ENCODE peak calls at places on chromosomes 11 and 22, in nine cellular contexts. P is dorsolateral prefrontal cortex, A is fibroblast of mammary gland, B is body of pancreas, D is AG04450, X is fibroblast of lung, J is progenitor cell of endocrine pancreas, O is lower lobe of right lung, Z is hepatocyte. N is an unnamed sample.

GRCh38 chr11:15613231-15613630 is 498.5 kb downstream of the INSC start:
- DNase-seq in P (no peak), A (no peak), B (no peak), D (no peak), X (peak), J (no peak), O (no peak), Z (no peak), N (no peak)

GRCh38 chr11:5125221-5125620 is 12.9 kb downstream of the OR52A5 start:
- DNase-seq in P (no peak), A (no peak), B (no peak), D (no peak), X (no peak), J (no peak), O (no peak), Z (no peak), N (no peak)

GRCh38 chr11:67321313-67321871 is 18.1 kb downstream of the SSH3 start:
- DNase-seq in P (no peak), A (no peak), B (no peak), D (no peak), X (no peak), J (no peak), O (no peak), Z (no peak), N (no peak)

GRCh38 chr11:3004481-3004880 is 12.4 kb upstream of the NAP1L4 start:
- DNase-seq in P (peak), A (no peak), B (no peak), D (no peak), X (no peak), J (no peak), O (no peak), Z (no peak), N (no peak)

GRCh38 chr11:41533761-41534160 is 74.3 kb upstream of the LRRC4C start:
- DNase-seq in P (no peak), A (no peak), B (peak), D (no peak), X (no peak), J (no peak), O (no peak), Z (no peak), N (no peak)

GRCh38 chr11:6468712-6469495 is 4.8 kb downstream of the TRIM3 start:
- DNase-seq in P (peak), A (peak), B (peak), D (peak), X (peak), J (peak), O (peak), Z (peak), N (peak)

GRCh38 chr11:117424781-117425180 is 97.1 kb downstream of the CEP164 start:
- DNase-seq in P (no peak), A (peak), B (no peak), D (no peak), X (no peak), J (no peak), O (no peak), Z (no peak), N (no peak)

GRCh38 chr22:45636668-45637067 is 35.0 kb upstream of the ATXN10 start:
- DNase-seq in P (no peak), A (no peak), B (no peak), D (no peak), X (no peak), J (no peak), O (no peak), Z (no peak), N (no peak)

GRCh38 chr11:69972351-69972802 is 105.7 kb upstream of the ANO1 start:
- DNase-seq in P (no peak), A (no peak), B (no peak), D (no peak), X (no peak), J (no peak), O (no peak), Z (peak), N (no peak)

GRCh38 chr11:117759305-117759704 is 37.7 kb downstream of the DSCAML1 start:
- DNase-seq in P (no peak), A (no peak), B (no peak), D (no peak), X (no peak), J (no peak), O (no peak), Z (no peak), N (peak)

GRCh38 chr22:35175392-35175791 is 81.9 kb upstream of the HMGXB4 start:
- DNase-seq in P (no peak), A (no peak), B (no peak), D (no peak), X (no peak), J (no peak), O (no peak), Z (no peak), N (no peak)

GRCh38 chr11:12606597-12606996 is 67.6 kb upstream of the TEAD1 start:
- DNase-seq in P (no peak), A (peak), B (no peak), D (peak), X (peak), J (no peak), O (no peak), Z (peak), N (no peak)

GRCh38 chr22:48444320-48445112 is 1383.2 kb downstream of the BRD1 start:
- DNase-seq in P (no peak), A (no peak), B (no peak), D (no peak), X (peak), J (no peak), O (peak), Z (no peak), N (no peak)

GRCh38 chr11:66267379-66268209 is 845 bp upstream of the RAB1B start:
- DNase-seq in P (peak), A (peak), B (peak), D (peak), X (peak), J (peak), O (peak), Z (peak), N (peak)

DNA sequence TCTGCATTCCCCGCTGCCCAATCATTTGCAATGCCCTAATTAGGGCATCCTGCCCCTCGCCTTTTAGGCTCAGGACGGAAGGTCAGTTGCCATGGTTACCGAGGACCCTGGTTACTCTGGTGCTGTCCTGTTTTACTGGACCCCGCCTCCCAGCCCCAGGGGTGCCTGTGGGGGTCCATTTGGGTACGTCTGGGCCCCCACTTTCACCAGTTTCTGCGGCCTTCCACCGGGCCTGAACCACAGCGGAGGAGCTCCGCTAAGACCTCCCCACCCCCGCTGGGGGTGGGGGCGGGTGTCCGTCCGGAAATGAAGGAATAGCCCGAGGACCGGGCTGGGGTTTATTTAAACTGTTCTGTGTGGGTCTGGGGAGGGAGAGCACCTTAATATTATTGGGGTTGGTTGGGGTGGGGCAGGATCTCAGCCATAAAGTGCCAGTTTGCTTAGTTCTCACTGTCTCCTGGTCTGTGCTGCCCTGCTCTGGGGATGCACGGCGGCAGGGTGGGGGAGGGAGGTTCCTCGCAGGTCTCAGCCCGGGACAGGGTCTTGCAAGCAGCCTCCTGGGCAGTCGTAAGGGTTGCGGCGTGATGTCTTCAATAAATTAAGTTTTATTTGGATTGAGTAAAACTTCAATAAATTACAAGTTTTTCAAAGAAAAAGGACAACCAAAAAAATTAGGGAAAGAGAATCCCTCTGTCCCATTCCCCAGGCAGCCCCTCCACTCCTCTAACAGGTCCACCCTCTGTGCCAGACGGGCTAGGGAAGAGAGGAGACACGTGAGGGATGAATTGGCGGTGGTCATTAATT is 5.3 kb downstream of the PHOX2A start:
- DNase-seq in P (no peak), A (no peak), B (no peak), D (no peak), X (no peak), J (no peak), O (no peak), Z (no peak), N (peak)
- TF ChIP-seq CTCF in P (no peak), A (no peak), B (no peak), D (no peak), X (no peak), J (no peak), O (no peak), Z (peak), N (no peak)

DNA sequence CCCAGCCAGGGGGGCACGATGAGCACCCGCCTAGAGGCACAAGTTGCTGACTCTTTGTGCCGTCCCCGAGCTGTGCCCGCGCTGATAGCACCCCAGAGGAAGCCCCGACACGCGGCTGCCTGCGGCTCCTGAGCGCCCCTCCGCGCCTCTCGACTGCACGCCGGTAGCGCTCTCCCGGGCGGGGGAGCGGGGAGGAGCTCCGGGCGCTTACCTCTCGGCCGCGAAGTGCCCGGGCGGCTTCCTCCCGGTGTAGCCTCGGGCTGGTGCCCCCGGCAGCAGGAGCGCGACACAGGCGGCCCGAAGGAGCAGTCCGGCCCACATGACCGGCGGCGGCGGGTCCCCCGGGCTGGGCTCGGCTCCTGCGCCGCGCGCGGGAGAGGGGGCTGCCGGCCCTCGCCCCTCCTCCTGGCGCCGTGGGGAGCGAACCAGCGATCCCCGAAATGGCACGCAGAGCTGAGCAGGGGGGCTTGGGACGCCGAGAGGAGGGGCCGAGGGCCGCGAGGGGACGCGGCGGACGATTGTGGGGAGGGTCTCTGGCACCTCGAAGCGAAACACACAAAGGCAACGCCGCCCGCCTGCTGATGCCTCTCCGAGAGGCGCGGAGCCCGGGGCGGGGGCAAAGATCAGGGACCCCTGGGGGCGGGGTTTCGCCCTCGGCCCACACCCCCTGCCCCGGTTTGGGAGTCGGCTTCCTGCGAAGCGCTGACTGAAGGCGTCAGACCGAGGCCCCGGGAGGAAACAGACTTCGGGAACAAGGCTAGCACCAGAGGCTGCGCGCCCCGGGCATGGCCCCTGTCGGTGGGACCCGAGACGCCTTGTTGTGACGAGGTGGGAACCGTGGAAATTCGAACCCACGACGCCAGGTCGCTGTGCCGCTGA is at the start of gene VWCE:
- DNase-seq in P (peak), A (peak), B (peak), D (no peak), X (peak), J (peak), O (peak), Z (peak), N (peak)
- TF ChIP-seq CTCF in P (no peak), A (no peak), B (no peak), D (peak), X (peak), J (peak), O (peak), Z (peak), N (no peak)

DNA sequence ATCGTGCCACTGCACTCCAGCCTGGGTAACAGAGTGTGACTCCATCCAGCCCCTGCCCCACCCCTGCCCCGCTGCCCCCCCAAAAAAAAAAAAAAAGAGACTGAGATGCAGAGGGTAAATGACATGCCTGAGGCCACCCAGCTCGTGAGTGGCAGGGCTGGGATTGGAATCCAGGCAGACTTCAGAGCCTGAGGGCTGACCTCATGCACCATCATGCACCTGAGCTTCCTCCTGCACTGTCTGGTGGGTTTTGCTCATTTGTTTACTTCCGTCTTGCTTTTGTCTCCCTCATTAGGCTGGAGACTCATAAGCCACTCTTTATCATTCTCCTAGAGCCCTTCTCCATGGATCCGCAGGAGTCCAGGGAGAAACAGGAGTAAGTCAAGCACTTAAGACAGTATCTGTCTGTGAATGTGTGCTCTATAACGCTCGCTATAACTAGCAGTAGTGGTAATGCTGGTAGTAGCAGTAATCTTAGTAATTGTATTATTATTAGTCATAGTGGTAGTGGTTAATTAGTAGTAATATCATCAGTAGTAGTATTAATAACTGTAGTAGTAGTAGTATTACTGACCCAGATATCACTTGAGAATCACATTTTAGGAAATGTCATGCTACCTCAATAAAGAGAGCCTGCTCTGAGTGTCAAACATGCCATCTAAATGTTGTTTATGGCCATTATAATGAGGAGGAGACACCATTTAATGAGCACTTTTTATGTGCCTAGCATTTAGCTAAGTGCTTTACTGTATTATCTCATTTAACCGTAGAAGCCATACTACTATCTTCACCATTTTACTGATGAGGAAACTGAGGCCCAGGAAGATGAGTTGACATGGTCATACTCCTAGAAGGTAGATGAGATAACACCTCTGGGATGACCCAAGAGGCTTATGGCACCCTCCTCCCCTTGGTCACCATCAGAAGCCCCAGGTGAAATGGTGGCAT is 85.0 kb downstream of the NAT10 start:
- DNase-seq in P (no peak), A (no peak), B (no peak), D (no peak), X (no peak), J (no peak), O (no peak), Z (no peak), N (no peak)
- TF ChIP-seq CTCF in P (no peak), A (no peak), B (no peak), D (no peak), X (no peak), J (no peak), O (no peak), Z (no peak), N (no peak)

GRCh38 chr11:77750757-77751156 is 69.8 kb downstream of the RSF1 start:
- DNase-seq in P (no peak), A (no peak), B (no peak), D (no peak), X (no peak), J (no peak), O (no peak), Z (no peak), N (no peak)
- TF ChIP-seq CTCF in P (no peak), A (no peak), B (no peak), D (no peak), X (no peak), J (no peak), O (no peak), Z (no peak), N (no peak)

GRCh38 chr22:18077639-18078328 is at the start of gene PEX26:
- DNase-seq in P (peak), A (peak), B (peak), D (peak), X (peak), J (peak), O (peak), Z (peak), N (peak)
- TF ChIP-seq CTCF in P (peak), A (no peak), B (no peak), D (no peak), X (no peak), J (no peak), O (no peak), Z (no peak), N (no peak)